ENCODE peak calls at places on chromosomes 11 and 22, in eight cellular contexts. R is B cell, Y is brain microvascular endothelial cell, L is uterus, E is endothelial cell of umbilical vein, X is neural progenitor cell, W is cardiac fibroblast, O is psoas muscle. K is an unnamed sample.

GRCh38 chr22:38733329-38734202 is 22.2 kb downstream of the SUN2 start:
- DNase-seq in R (peak), W (peak), X (peak), O (peak), Y (no peak), L (peak), E (peak), K (peak)

GRCh38 chr11:79045811-79046304 is 395.0 kb downstream of the TENM4 start:
- DNase-seq in W (no peak), R (no peak), L (no peak), X (peak), Y (no peak), O (no peak), E (no peak), K (no peak)

GRCh38 chr22:37337204-37337943 is 55.1 kb downstream of the CYTH4 start:
- DNase-seq in E (no peak), Y (no peak), X (no peak), O (no peak), L (no peak), R (no peak), W (peak), K (no peak)

GRCh38 chr11:115959098-115959497 is 454.9 kb upstream of the CADM1 start:
- DNase-seq in Y (no peak), W (no peak), L (no peak), E (no peak), X (no peak), O (no peak), R (no peak), K (no peak)

GRCh38 chr11:34044664-34045485 is 6.7 kb upstream of the CAPRIN1 start:
- DNase-seq in R (no peak), W (peak), L (no peak), O (peak), X (peak), Y (peak), E (peak), K (no peak)

GRCh38 chr22:25896098-25896497 is 154.1 kb downstream of the MYO18B start:
- DNase-seq in R (no peak), O (no peak), Y (no peak), X (peak), E (no peak), W (no peak), L (no peak), K (peak)

GRCh38 chr11:117219001-117219400 is 12.9 kb downstream of the PCSK7 start:
- DNase-seq in R (no peak), W (no peak), X (no peak), E (no peak), O (no peak), L (no peak), Y (no peak), K (no peak)

GRCh38 chr11:116826751-116827431 is 2.8 kb upstream of the APOC3 start:
- DNase-seq in W (no peak), R (peak), L (no peak), X (no peak), E (no peak), O (no peak), Y (no peak), K (no peak)

GRCh38 chr11:71286701-71287643 is 34.6 kb upstream of the SHANK2 start:
- DNase-seq in R (no peak), L (no peak), O (no peak), W (peak), X (no peak), E (no peak), Y (peak), K (no peak)

GRCh38 chr22:39256979-39257378 is 12.2 kb upstream of the PDGFB start:
- DNase-seq in Y (no peak), O (no peak), L (no peak), R (no peak), X (no peak), W (no peak), E (no peak), K (no peak)

GRCh38 chr22:21855715-21856114 is 11.7 kb downstream of the MAPK1 start:
- DNase-seq in W (no peak), Y (no peak), O (no peak), E (no peak), X (no peak), L (no peak), R (no peak), K (no peak)

GRCh38 chr11:35141538-35141937 is 2.6 kb downstream of the CD44 start:
- DNase-seq in Y (no peak), R (peak), X (no peak), O (peak), L (no peak), W (no peak), E (no peak), K (no peak)

GRCh38 chr22:44441401-44442185 is 56.4 kb downstream of the RTL6 start:
- DNase-seq in L (no peak), E (no peak), Y (no peak), X (no peak), W (no peak), R (no peak), O (no peak), K (no peak)

GRCh38 chr11:38304926-38305325 is 1706.9 kb upstream of the RAG2 start:
- DNase-seq in E (no peak), Y (no peak), W (peak), O (no peak), L (no peak), X (no peak), R (no peak), K (no peak)

GRCh38 chr11:4713241-4713640 is 8.7 kb downstream of the MMP26 start:
- DNase-seq in L (no peak), X (no peak), O (no peak), E (no peak), R (no peak), W (no peak), Y (peak), K (no peak)

GRCh38 chr11:36509694-36510566 is at the start of gene TRAF6:
- DNase-seq in O (peak), X (peak), R (peak), W (peak), L (peak), Y (peak), E (peak), K (peak)

GRCh38 chr11:116686891-116687290 is 85.9 kb downstream of the BUD13 start:
- DNase-seq in X (no peak), W (no peak), R (no peak), L (no peak), Y (no peak), O (no peak), E (no peak), K (no peak)

GRCh38 chr11:57391546-57391945 is 1.1 kb upstream of the PRG2 start:
- DNase-seq in W (no peak), O (no peak), E (no peak), X (no peak), R (no peak), Y (no peak), L (no peak), K (no peak)

GRCh38 chr22:23124611-23125511 is 16.9 kb downstream of the RSPH14 start:
- DNase-seq in L (no peak), Y (no peak), R (no peak), W (no peak), O (no peak), E (no peak), X (no peak), K (no peak)

GRCh38 chr22:23125512-23126103 is 16.2 kb downstream of the RSPH14 start:
- DNase-seq in E (no peak), O (no peak), Y (no peak), W (no peak), L (no peak), R (no peak), X (no peak), K (no peak)

GRCh38 chr22:23127788-23128187 is 14.0 kb downstream of the RSPH14 start:
- DNase-seq in Y (no peak), L (no peak), W (no peak), X (no peak), E (no peak), O (no peak), R (no peak), K (no peak)

GRCh38 chr22:23127055-23127756 is 14.6 kb downstream of the RSPH14 start:
- DNase-seq in L (no peak), X (no peak), W (no peak), R (no peak), E (no peak), Y (no peak), O (no peak), K (no peak)

DNA sequence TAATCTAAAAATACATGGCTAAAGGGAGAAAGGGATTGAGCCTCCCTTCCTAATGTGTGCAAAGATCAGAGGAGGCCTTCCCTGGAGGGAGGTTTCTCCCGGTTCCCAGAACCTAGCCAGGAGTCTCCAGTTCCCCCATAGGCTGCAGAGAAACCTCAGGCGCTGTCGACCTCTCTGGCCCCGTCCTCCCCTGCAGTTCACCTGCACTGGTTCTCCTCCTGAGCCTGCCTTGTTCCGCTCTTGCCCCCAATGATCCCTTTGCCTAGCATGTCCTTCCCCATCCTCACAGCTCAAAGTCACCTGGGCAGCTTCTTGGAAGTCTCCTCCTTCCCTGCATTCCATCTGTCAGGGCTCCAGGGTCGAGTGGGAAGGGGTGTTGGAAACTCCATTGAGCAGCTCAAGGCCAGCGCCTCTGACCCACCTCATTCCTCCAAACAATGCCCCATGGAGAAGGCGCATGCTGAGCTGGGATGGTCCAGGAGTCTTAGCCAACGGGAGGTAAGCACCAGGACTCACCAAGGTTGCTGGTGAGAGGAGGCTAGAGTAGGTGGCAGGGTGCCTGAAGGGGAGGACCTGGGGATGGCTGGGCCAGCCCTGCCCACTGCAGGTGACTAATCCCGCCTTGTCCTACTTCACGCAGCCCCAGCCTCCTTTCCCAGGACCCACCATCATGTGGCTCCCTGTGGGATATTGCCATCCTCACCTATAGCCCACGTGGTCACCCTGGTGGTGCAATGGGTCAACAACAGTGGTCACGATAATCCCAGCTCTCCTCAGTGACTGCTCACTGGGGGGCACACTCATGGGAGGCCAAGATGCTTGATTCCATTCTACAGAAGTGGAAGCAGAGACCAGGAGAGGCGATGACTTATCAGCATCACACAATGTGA is 15.4 kb downstream of the RSPH14 start:
- DNase-seq in R (no peak), E (no peak), W (no peak), X (no peak), O (no peak), Y (no peak), L (no peak), K (no peak)
- TF ChIP-seq CTCF in R (no peak), E (no peak), W (no peak), X (no peak), O (no peak), Y (no peak), L (no peak), K (no peak)

GRCh38 chr22:27151407-27151806 is 494.0 kb downstream of the MIAT start:
- DNase-seq in Y (no peak), R (no peak), E (peak), X (peak), L (no peak), W (no peak), O (no peak), K (no peak)

GRCh38 chr22:27153386-27153785 is 496.0 kb downstream of the MIAT start:
- DNase-seq in W (no peak), X (no peak), Y (peak), R (no peak), L (no peak), O (no peak), E (no peak), K (no peak)

GRCh38 chr22:27154717-27155116 is 497.3 kb downstream of the MIAT start:
- DNase-seq in R (no peak), W (no peak), O (no peak), L (no peak), X (no peak), Y (no peak), E (peak), K (no peak)

GRCh38 chr22:27152033-27152432 is 494.6 kb downstream of the MIAT start:
- DNase-seq in X (no peak), Y (peak), E (peak), R (no peak), L (no peak), O (no peak), W (no peak), K (no peak)

GRCh38 chr22:27152883-27153282 is 495.5 kb downstream of the MIAT start:
- DNase-seq in Y (no peak), E (no peak), L (no peak), W (no peak), O (no peak), X (no peak), R (no peak), K (no peak)
- TF ChIP-seq CTCF in Y (no peak), E (no peak), L (no peak), W (no peak), O (no peak), X (no peak), R (no peak), K (no peak)

GRCh38 chr22:20110359-20110985 is 5.4 kb upstream of the RANBP1 start:
- DNase-seq in E (no peak), Y (no peak), X (no peak), W (no peak), O (peak), R (no peak), L (no peak), K (no peak)

GRCh38 chr22:20112623-20113511 is 3.0 kb upstream of the RANBP1 start:
- DNase-seq in W (no peak), E (no peak), L (no peak), X (no peak), O (peak), R (no peak), Y (no peak), K (no peak)

GRCh38 chr22:20111689-20112622 is 3.9 kb upstream of the RANBP1 start:
- DNase-seq in E (no peak), L (no peak), R (no peak), W (no peak), Y (no peak), O (peak), X (no peak), K (no peak)

GRCh38 chr22:20109411-20110358 is 6.2 kb upstream of the RANBP1 start:
- DNase-seq in R (no peak), L (no peak), Y (no peak), E (no peak), X (no peak), W (no peak), O (peak), K (no peak)

GRCh38 chr22:20111045-20111688 is 4.7 kb upstream of the RANBP1 start:
- DNase-seq in L (no peak), W (peak), R (peak), O (peak), E (peak), X (peak), Y (no peak), K (peak)
- TF ChIP-seq CTCF in L (no peak), W (peak), R (peak), O (no peak), E (peak), X (peak), Y (peak), K (no peak)

GRCh38 chr22:43411040-43411919 is 534 bp upstream of the MPPED1 start:
- DNase-seq in R (no peak), L (no peak), E (no peak), Y (no peak), X (peak), W (no peak), O (no peak), K (no peak)

GRCh38 chr22:43409046-43409445 is 2.8 kb upstream of the MPPED1 start:
- DNase-seq in E (no peak), O (no peak), Y (no peak), L (no peak), R (no peak), W (no peak), X (no peak), K (no peak)

GRCh38 chr22:43408009-43408408 is 3.8 kb upstream of the MPPED1 start:
- DNase-seq in O (no peak), Y (no peak), W (no peak), E (no peak), X (no peak), L (no peak), R (no peak), K (no peak)

GRCh38 chr22:43407591-43407990 is 4.2 kb upstream of the MPPED1 start:
- DNase-seq in E (no peak), R (no peak), O (no peak), W (no peak), X (no peak), Y (no peak), L (no peak), K (no peak)

GRCh38 chr22:43409800-43410199 is 2.0 kb upstream of the MPPED1 start:
- DNase-seq in R (no peak), X (no peak), W (no peak), E (no peak), L (no peak), Y (no peak), O (no peak), K (no peak)
- TF ChIP-seq CTCF in R (no peak), X (no peak), W (no peak), E (no peak), L (no peak), Y (no peak), O (no peak), K (no peak)

DNA sequence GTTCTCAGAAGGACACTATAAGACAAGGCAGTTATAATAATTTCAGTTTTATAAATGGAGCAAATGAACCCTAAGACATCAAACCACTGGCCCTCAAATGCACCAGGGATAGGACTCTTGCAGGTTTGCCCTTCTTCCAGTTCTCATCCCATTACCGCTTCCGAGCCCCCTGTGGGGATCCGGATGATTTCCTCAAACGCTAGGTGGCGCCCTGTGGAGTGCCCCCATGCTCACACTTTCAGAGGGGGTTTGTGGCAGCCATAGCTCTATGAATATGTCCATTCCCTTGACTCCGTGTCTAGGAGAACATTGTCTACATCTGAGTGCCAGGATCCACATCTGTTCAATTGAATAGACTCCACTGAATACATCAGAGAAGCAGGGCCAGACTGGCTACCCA is 816.3 kb downstream of the NTM start:
- DNase-seq in Y (no peak), O (no peak), R (no peak), W (no peak), X (peak), L (no peak), E (no peak), K (no peak)
- TF ChIP-seq CTCF in Y (peak), O (no peak), R (no peak), W (peak), X (peak), L (no peak), E (no peak), K (peak)

DNA sequence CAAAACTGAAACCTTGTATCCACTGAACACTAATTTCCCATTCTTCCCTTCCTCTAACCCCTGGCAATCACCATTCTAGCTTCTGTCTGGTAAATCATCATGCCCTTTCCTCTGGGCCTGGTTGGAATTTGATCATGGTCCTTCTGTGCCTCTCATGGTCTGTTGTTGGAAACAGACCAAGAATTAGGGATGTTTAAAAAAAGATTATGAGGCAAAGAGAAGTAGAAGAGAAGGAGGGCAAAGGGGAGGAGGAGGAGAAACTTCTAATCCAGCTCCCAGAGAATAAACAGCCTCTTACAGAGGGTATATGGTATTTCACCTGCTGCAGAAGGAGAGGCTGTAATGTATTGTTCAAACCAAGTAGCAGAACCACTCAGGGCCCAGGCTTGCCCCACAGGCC is 10.6 kb downstream of the BCO2 start:
- DNase-seq in W (no peak), E (no peak), O (no peak), L (no peak), Y (no peak), R (no peak), X (no peak), K (no peak)
- TF ChIP-seq CTCF in W (no peak), E (no peak), O (no peak), L (no peak), Y (no peak), R (no peak), X (no peak), K (no peak)

GRCh38 chr11:66267379-66268209 is 845 bp upstream of the RAB1B start:
- DNase-seq in E (peak), L (peak), X (peak), W (peak), Y (peak), R (peak), O (peak), K (peak)
- TF ChIP-seq CTCF in E (peak), L (peak), X (peak), W (no peak), Y (peak), R (peak), O (no peak), K (no peak)

GRCh38 chr11:64246874-64247728 is at the start of gene PPP1R14B:
- DNase-seq in O (peak), X (peak), Y (peak), L (peak), E (peak), W (peak), R (peak), K (peak)
- TF ChIP-seq CTCF in O (no peak), X (peak), Y (no peak), L (peak), E (no peak), W (no peak), R (no peak), K (no peak)

K was measured in GM10248.